ENCODE peak calls at places on chromosomes 4 and X, in six cellular contexts. H is H1, W is GM12878, G is HCT116, M is kidney, D is fibroblast of lung. Q is an unnamed sample.

GRCh38 chr4:105198541-105198940 is 51.9 kb downstream of the TET2 start:
- DNase-seq in W (no peak), M (no peak), H (no peak), G (no peak), D (no peak), Q (no peak)

GRCh38 chr4:169385356-169385755 is 114.6 kb upstream of the SH3RF1 start:
- DNase-seq in W (no peak), M (no peak), G (no peak), H (no peak), D (peak; percentile 80), Q (no peak)

GRCh38 chr4:116849620-116850019 is 235.8 kb downstream of the TRAM1L1 start:
- DNase-seq in H (no peak), M (no peak), D (no peak), W (no peak), G (no peak), Q (no peak)

GRCh38 chr4:1208266-1208961 is 36.0 kb upstream of the SPON2 start:
- DNase-seq in D (no peak), G (no peak), M (peak; percentile 73), W (no peak), H (no peak), Q (no peak)

GRCh38 chrX:83508006-83508405 is at the start of gene POU3F4:
- DNase-seq in M (peak; percentile 67), D (no peak), W (no peak), H (no peak), G (no peak), Q (no peak)

GRCh38 chr4:168995537-168996295 is 14.3 kb downstream of the CBR4 start:
- DNase-seq in W (no peak), H (no peak), M (no peak), G (no peak), D (peak; percentile 37), Q (no peak)

GRCh38 chr4:174096456-174096855 is 187.0 kb downstream of the FBXO8 start:
- DNase-seq in W (no peak), M (no peak), H (no peak), D (no peak), G (no peak), Q (no peak)

GRCh38 chrX:130694983-130695382 is 208.0 kb downstream of the ENOX2 start:
- DNase-seq in G (no peak), W (no peak), H (no peak), M (no peak), D (no peak), Q (no peak)

GRCh38 chr4:166252487-166253402 is 379.7 kb downstream of the TLL1 start:
- DNase-seq in W (no peak), G (peak; percentile 37), D (peak; percentile 0), H (no peak), M (no peak), Q (peak; percentile 4)

GRCh38 chrX:139025822-139026221 is 314.3 kb upstream of the FGF13 start:
- DNase-seq in D (no peak), W (no peak), M (no peak), H (no peak), G (no peak), Q (no peak)

GRCh38 chr4:120977435-120977997 is 55.0 kb upstream of the PRDM5 start:
- DNase-seq in G (peak; percentile 61), H (no peak), W (no peak), M (no peak), D (peak; percentile 74), Q (no peak)

GRCh38 chr4:25032126-25032525 is 1.4 kb upstream of the LGI2 start:
- DNase-seq in D (no peak), H (no peak), W (no peak), G (no peak), M (no peak), Q (no peak)

GRCh38 chrX:94178145-94178790 is 504.3 kb downstream of the FAM133A start:
- DNase-seq in M (no peak), W (no peak), G (no peak), D (no peak), H (no peak), Q (no peak)

GRCh38 chr4:81756042-81756441 is 284.3 kb upstream of the RASGEF1B start:
- DNase-seq in D (no peak), H (no peak), W (no peak), M (no peak), G (no peak), Q (no peak)

GRCh38 chrX:23900220-23900797 is 7.4 kb downstream of the APOO start:
- DNase-seq in W (no peak), M (no peak), H (no peak), G (no peak), D (no peak), Q (no peak)

GRCh38 chrX:26653050-26653449 is 437.1 kb downstream of the MAGEB5 start:
- DNase-seq in W (no peak), G (no peak), H (no peak), D (no peak), M (no peak), Q (no peak)

GRCh38 chr4:56128231-56128630 is 179.5 kb downstream of the CEP135 start:
- DNase-seq in M (no peak), W (no peak), D (peak; percentile 76), G (no peak), H (no peak), Q (no peak)

GRCh38 chr4:26263165-26263564 is 57.6 kb upstream of the RBPJ start:
- DNase-seq in H (no peak), D (no peak), M (no peak), G (peak; percentile 66), W (no peak), Q (no peak)

GRCh38 chrX:101957174-101957573 is 25.3 kb upstream of the ZMAT1 start:
- DNase-seq in H (no peak), D (no peak), G (no peak), M (no peak), W (no peak), Q (no peak)

GRCh38 chr4:185874516-185875230 is 62.7 kb upstream of the SORBS2 start:
- DNase-seq in M (no peak), H (no peak), W (no peak), D (peak; percentile 68), G (no peak), Q (no peak)

GRCh38 chrX:125646195-125646594 is 326.5 kb downstream of the TEX13C start:
- DNase-seq in H (no peak), W (no peak), D (no peak), M (no peak), G (no peak), Q (no peak)

GRCh38 chrX:72536542-72536941 is 36.1 kb downstream of the HDAC8 start:
- DNase-seq in M (no peak), G (no peak), H (no peak), W (no peak), D (no peak), Q (no peak)

GRCh38 chr4:177974461-177974860 is 532.2 kb upstream of the AGA start:
- DNase-seq in H (no peak), D (no peak), M (no peak), W (no peak), G (no peak), Q (no peak)

GRCh38 chr4:7872264-7872771 is 67.3 kb downstream of the AFAP1 start:
- DNase-seq in H (no peak), M (no peak), W (no peak), D (peak; percentile 97), G (no peak), Q (no peak)

GRCh38 chr4:25172964-25173917 is 13.0 kb upstream of the SEPSECS start:
- DNase-seq in G (peak; percentile 86), H (no peak), D (peak; percentile 99), M (no peak), W (no peak), Q (no peak)

GRCh38 chr4:183485411-183486160 is 19.3 kb upstream of the ING2 start:
- DNase-seq in D (no peak), H (no peak), W (no peak), G (no peak), M (no peak), Q (no peak)
- H3K9ac ChIP-seq in D (no peak overlapping the region), H (no peak overlapping the region), W (no peak overlapping the region), G (no peak overlapping the region), M (no peak overlapping the region), Q (no peak overlapping the region)

GRCh38 chrX:66635360-66635759 is 3.5 kb downstream of the EDA2R start:
- DNase-seq in D (peak; percentile 45), H (no peak), M (no peak), G (no peak), W (no peak), Q (no peak)

GRCh38 chrX:66632986-66633385 is 5.9 kb downstream of the EDA2R start:
- DNase-seq in W (no peak), D (peak; percentile 18), M (no peak), G (no peak), H (no peak), Q (no peak)

GRCh38 chrX:66634272-66634671 is 4.6 kb downstream of the EDA2R start:
- DNase-seq in G (no peak), M (no peak), H (no peak), W (no peak), D (no peak), Q (no peak)

GRCh38 chrX:66633541-66633940 is 5.3 kb downstream of the EDA2R start:
- DNase-seq in W (no peak), M (no peak), D (peak; percentile 51), G (no peak), H (no peak), Q (no peak)

GRCh38 chrX:66638591-66639500 is at the start of gene EDA2R:
- DNase-seq in M (no peak), G (no peak), H (peak; percentile 9), W (peak; percentile 60), D (peak; percentile 48), Q (peak; percentile 71)
- H3K4me1 ChIP-seq in M (no peaks in the 10 kb centered on the region), G (no peaks in the 10 kb centered on the region), H (no peaks in the 10 kb centered on the region), W (no peaks in the 10 kb centered on the region), D (no peaks in the 10 kb centered on the region), Q (peaks cover 6% of the 10 kb centered on the region)

GRCh38 chrX:153927686-153927935 is 1.5 kb upstream of the ARHGAP4 start:
- DNase-seq in G (no peak), D (no peak), H (no peak), W (no peak), M (no peak), Q (no peak)

GRCh38 chrX:153930011-153930910 is 4.2 kb upstream of the ARHGAP4 start:
- DNase-seq in D (no peak), M (peak; percentile 72), G (no peak), H (no peak), W (no peak), Q (no peak)

GRCh38 chrX:153927936-153928760 is 2.1 kb upstream of the ARHGAP4 start:
- DNase-seq in M (peak; percentile 99), D (peak; percentile 97), G (peak; percentile 93), W (peak; percentile 91), H (peak; percentile 87), Q (peak; percentile 90)

GRCh38 chrX:153929576-153929975 is 3.5 kb upstream of the ARHGAP4 start:
- DNase-seq in D (no peak), M (peak; percentile 76), H (no peak), G (no peak), W (no peak), Q (no peak)

DNA sequence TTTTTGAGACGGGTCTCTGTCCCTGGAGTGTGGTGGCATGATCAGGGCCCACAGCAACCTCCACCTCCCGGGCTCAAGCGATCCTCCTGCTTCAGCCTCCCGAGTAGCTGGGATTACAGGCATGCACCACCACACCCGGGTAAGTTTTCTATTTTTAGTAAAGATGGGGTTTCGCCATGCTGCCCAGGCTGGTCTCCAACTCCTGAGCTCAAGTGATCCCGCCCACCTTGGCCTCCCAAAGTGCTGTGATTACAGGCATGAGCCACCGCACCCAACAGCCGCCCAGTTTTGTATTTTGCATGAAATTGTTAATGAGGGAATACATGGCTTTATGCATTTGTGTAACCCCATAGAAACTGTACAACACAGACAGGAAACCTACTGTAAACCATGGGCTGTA is 2.8 kb upstream of the ARHGAP4 start:
- DNase-seq in D (no peak), H (no peak), W (no peak), M (peak; percentile 44), G (no peak), Q (no peak)
- H3K9ac ChIP-seq in D (no peak overlapping the region), H (no peak overlapping the region), W (peak overlapping the region; percentile 57), M (no peak overlapping the region), G (peak overlapping the region; percentile 25), Q (no peak overlapping the region)

GRCh38 chr4:98481167-98481566 is 177.2 kb downstream of the TSPAN5 start:
- DNase-seq in M (peak; percentile 80), W (no peak), G (no peak), H (no peak), D (no peak), Q (no peak)
- H3K4me1 ChIP-seq in M (no peaks in the 10 kb centered on the region), W (peaks cover 9% of the 10 kb centered on the region), G (peaks cover 59% of the 10 kb centered on the region), H (peaks cover 6% of the 10 kb centered on the region), D (peaks cover 11% of the 10 kb centered on the region), Q (no peaks in the 10 kb centered on the region)